ENCODE peak calls at places on chromosomes 4 and X, in nine cellular contexts. J is lower lobe of right lung, C is left ventricle myocardium inferior, O is GM20000, Q is choroid plexus epithelial cell, T is AG09309, W is Peyer's patch, H is IMR-90, E is mucosa of descending colon. V is an unnamed sample.

GRCh38 chrX:110172215-110172614 is 145.7 kb downstream of the AMMECR1 start:
- DNase-seq in J (no peak), C (no peak), O (peak), Q (no peak), T (no peak), W (peak), H (no peak), E (no peak), V (no peak)

GRCh38 chrX:47178337-47178736 is 15.3 kb upstream of the UBA1 start:
- DNase-seq in J (no peak), C (no peak), O (no peak), Q (no peak), T (no peak), W (peak), H (no peak), E (no peak), V (no peak)

GRCh38 chr4:174214102-174214878 is 69.2 kb downstream of the FBXO8 start:
- DNase-seq in J (no peak), C (no peak), O (no peak), Q (no peak), T (no peak), W (no peak), H (no peak), E (peak), V (no peak)

GRCh38 chr4:2260336-2261109 is 1.4 kb downstream of the MXD4 start:
- DNase-seq in J (peak), C (peak), O (no peak), Q (no peak), T (no peak), W (peak), H (no peak), E (peak), V (no peak)

GRCh38 chr4:186942745-186943606 is 219.3 kb upstream of the FAT1 start:
- DNase-seq in J (no peak), C (no peak), O (no peak), Q (peak), T (no peak), W (no peak), H (peak), E (no peak), V (no peak)

GRCh38 chrX:39204945-39205344 is 403.7 kb downstream of the MID1IP1 start:
- DNase-seq in J (no peak), C (no peak), O (no peak), Q (no peak), T (no peak), W (no peak), H (no peak), E (no peak), V (no peak)

GRCh38 chr4:69828828-69829227 is 31.1 kb downstream of the SULT1E1 start:
- DNase-seq in J (no peak), C (no peak), O (no peak), Q (peak), T (no peak), W (no peak), H (no peak), E (no peak), V (no peak)

GRCh38 chr4:16779028-16779675 is 119.3 kb downstream of the LDB2 start:
- DNase-seq in J (no peak), C (no peak), O (no peak), Q (peak), T (peak), W (no peak), H (peak), E (no peak), V (no peak)

GRCh38 chrX:150504399-150505186 is 63.8 kb upstream of the MTM1 start:
- DNase-seq in J (no peak), C (no peak), O (no peak), Q (no peak), T (no peak), W (no peak), H (peak), E (no peak), V (peak)

GRCh38 chr4:102683846-102684581 is 76.8 kb downstream of the MANBA start:
- DNase-seq in J (no peak), C (no peak), O (no peak), Q (peak), T (no peak), W (no peak), H (peak), E (no peak), V (no peak)

GRCh38 chr4:121119715-121120114 is 44.4 kb downstream of the TNIP3 start:
- DNase-seq in J (no peak), C (no peak), O (no peak), Q (no peak), T (no peak), W (no peak), H (no peak), E (no peak), V (no peak)

GRCh38 chr4:3749081-3749480 is 17.1 kb upstream of the ADRA2C start:
- DNase-seq in J (no peak), C (no peak), O (no peak), Q (no peak), T (no peak), W (no peak), H (no peak), E (no peak), V (no peak)

GRCh38 chr4:67873116-67873515 is 10.7 kb downstream of the TMPRSS11D start:
- DNase-seq in J (no peak), C (no peak), O (no peak), Q (no peak), T (no peak), W (no peak), H (no peak), E (no peak), V (no peak)

GRCh38 chrX:149630681-149631292 is 805 bp downstream of the TMEM185A start:
- DNase-seq in J (no peak), C (no peak), O (no peak), Q (peak), T (peak), W (no peak), H (peak), E (no peak), V (peak)

GRCh38 chr4:144591401-144591800 is 54.6 kb upstream of the HHIP start:
- DNase-seq in J (peak), C (no peak), O (no peak), Q (peak), T (peak), W (no peak), H (peak), E (peak), V (peak)

GRCh38 chr4:38078590-38079381 is 118.6 kb downstream of the PTTG2 start:
- DNase-seq in J (no peak), C (no peak), O (no peak), Q (peak), T (no peak), W (peak), H (peak), E (no peak), V (peak)

GRCh38 chr4:96845091-96845490 is 1005.2 kb downstream of the PDHA2 start:
- DNase-seq in J (no peak), C (no peak), O (no peak), Q (no peak), T (no peak), W (no peak), H (no peak), E (no peak), V (no peak)

GRCh38 chr4:25786497-25787065 is 76.2 kb downstream of the SEL1L3 start:
- DNase-seq in J (no peak), C (no peak), O (no peak), Q (no peak), T (no peak), W (no peak), H (peak), E (no peak), V (no peak)

GRCh38 chrX:23334536-23334870 is at the start of gene PTCHD1:
- DNase-seq in J (no peak), C (no peak), O (no peak), Q (no peak), T (no peak), W (no peak), H (no peak), E (no peak), V (no peak)

GRCh38 chr4:146643812-146644401 is 5.2 kb downstream of the POU4F2 start:
- DNase-seq in J (no peak), C (no peak), O (peak), Q (peak), T (no peak), W (no peak), H (peak), E (no peak), V (peak)

DNA sequence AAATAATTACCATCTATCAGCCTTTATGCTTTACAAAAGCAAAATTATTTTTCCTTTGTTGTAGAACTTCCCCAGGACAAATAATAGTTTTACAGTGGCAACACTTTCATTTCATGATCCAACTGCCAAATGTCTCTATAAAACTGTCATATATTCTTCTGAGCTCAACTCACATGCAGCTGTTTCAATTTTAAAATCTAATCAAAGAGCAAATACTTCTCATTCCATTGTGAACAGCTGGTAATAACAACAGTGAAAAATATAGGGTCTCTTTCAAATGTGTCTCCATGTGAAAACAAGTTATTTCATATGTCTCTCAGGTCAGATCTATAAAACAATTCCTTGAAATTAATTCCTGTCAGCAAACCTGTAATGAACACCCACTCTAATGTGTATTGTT is 270.6 kb upstream of the SLC7A11 start:
- DNase-seq in J (no peak), C (no peak), O (no peak), Q (peak), T (no peak), W (no peak), H (no peak), E (no peak), V (no peak)
- TF ChIP-seq CTCF in J (no peak), C (no peak), O (no peak), Q (no peak), T (no peak), W (no peak), H (no peak), E (no peak), V (no peak)

DNA sequence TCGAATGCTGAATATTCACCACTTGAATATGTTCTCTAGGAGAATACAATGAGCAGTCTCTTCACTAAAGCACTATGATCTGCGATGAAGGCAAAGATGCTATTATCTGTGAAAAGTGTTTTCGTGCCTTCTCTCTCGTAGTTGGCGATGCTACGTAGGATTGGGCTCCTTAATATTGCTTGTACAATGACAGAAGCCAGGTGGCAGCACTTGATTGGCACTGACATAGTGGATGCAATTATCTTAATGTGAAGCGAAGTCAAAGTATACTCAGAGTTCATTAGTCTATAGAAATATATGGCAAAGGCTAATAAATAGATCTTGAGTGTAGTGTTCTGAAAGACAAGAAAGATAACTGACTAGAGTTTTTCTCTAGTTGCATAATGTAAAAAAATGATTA is 1135.7 kb upstream of the AGA start:
- DNase-seq in J (no peak), C (no peak), O (no peak), Q (no peak), T (no peak), W (no peak), H (no peak), E (no peak), V (no peak)
- TF ChIP-seq CTCF in J (no peak), C (no peak), O (no peak), Q (no peak), T (no peak), W (no peak), H (no peak), E (no peak), V (no peak)

DNA sequence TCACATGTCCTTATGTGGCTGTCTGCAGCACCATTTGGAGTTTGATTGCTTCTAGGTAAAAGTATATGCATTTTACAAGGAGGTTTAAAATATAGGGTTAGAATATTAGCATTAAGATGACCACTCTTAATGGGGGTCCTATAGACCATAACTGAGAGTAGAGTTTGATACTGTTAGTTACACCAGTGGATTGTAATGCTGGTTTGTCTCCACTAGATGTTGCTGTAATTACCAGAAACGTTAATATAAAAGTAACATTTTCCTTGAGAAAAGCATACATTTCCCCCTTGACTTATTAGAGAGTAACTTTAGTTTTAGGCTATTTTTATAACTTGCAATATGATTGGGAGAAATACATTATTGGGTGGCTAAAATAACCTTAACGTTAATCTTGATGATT is 93.0 kb downstream of the ZXDA start:
- DNase-seq in J (no peak), C (no peak), O (no peak), Q (peak), T (no peak), W (no peak), H (no peak), E (no peak), V (no peak)
- TF ChIP-seq CTCF in J (peak), C (peak), O (peak), Q (peak), T (peak), W (peak), H (peak), E (no peak), V (peak)

GRCh38 chr4:109848501-109848900 is 594 bp downstream of the LRIT3 start:
- DNase-seq in J (no peak), C (no peak), O (no peak), Q (no peak), T (no peak), W (no peak), H (no peak), E (no peak), V (no peak)
- TF ChIP-seq CTCF in J (no peak), C (no peak), O (no peak), Q (no peak), T (no peak), W (no peak), H (no peak), E (no peak), V (no peak)

GRCh38 chrX:55908685-55909212 is 191.2 kb downstream of the RRAGB start:
- DNase-seq in J (no peak), C (no peak), O (peak), Q (peak), T (no peak), W (peak), H (no peak), E (peak), V (no peak)

GRCh38 chrX:55907968-55908607 is 190.5 kb downstream of the RRAGB start:
- DNase-seq in J (peak), C (peak), O (peak), Q (peak), T (no peak), W (peak), H (no peak), E (peak), V (peak)
- TF ChIP-seq CTCF in J (peak), C (peak), O (peak), Q (peak), T (peak), W (peak), H (peak), E (peak), V (peak)

GRCh38 chr4:140976768-140977167 is 156.5 kb downstream of the RNF150 start:
- DNase-seq in J (no peak), C (no peak), O (no peak), Q (no peak), T (no peak), W (no peak), H (no peak), E (no peak), V (no peak)
- TF ChIP-seq CTCF in J (no peak), C (no peak), O (no peak), Q (no peak), T (no peak), W (no peak), H (no peak), E (no peak), V (no peak)

GRCh38 chr4:22522706-22523501 is 7.0 kb upstream of the ADGRA3 start:
- DNase-seq in J (no peak), C (no peak), O (no peak), Q (no peak), T (no peak), W (no peak), H (no peak), E (no peak), V (no peak)

GRCh38 chr4:22522206-22522605 is 6.3 kb upstream of the ADGRA3 start:
- DNase-seq in J (no peak), C (no peak), O (no peak), Q (peak), T (no peak), W (no peak), H (peak), E (no peak), V (no peak)

GRCh38 chr4:22521240-22521639 is 5.4 kb upstream of the ADGRA3 start:
- DNase-seq in J (no peak), C (no peak), O (no peak), Q (peak), T (no peak), W (no peak), H (no peak), E (no peak), V (no peak)

GRCh38 chr4:22524895-22525294 is 9.0 kb upstream of the ADGRA3 start:
- DNase-seq in J (no peak), C (no peak), O (no peak), Q (no peak), T (no peak), W (no peak), H (no peak), E (no peak), V (no peak)
- TF ChIP-seq CTCF in J (no peak), C (no peak), O (no peak), Q (no peak), T (no peak), W (no peak), H (no peak), E (no peak), V (no peak)

V was measured in HFFc6.